ENCODE peak calls at places on chromosomes 13 and 19, in six cellular contexts. One of them, this sample, is unnamed.
A peak's percentile ranks its signal among the peaks of the same experiment; 100 is the strongest.

GRCh38 chr19:5395996-5396939 is 55.7 kb upstream of the PTPRS start:
- DNase-seq in activated CD8-positive, alpha-beta memory T cell treated with anti-CD3 and anti-CD28 coated beads for 1 hour: no peak
- DNase-seq in EL: no peak
- DNase-seq in activated T-helper 1 cell treated with Interleukin-2 at 50 U/mL for 16 hours: no peak
- DNase-seq in NCI-H1417: peak; percentile 74
- DNase-seq in caudate nucleus: no peak
- DNase-seq in this sample: no peak

GRCh38 chr13:99540530-99540929 is 39.3 kb downstream of the TM9SF2 start:
- DNase-seq in activated CD8-positive, alpha-beta memory T cell treated with anti-CD3 and anti-CD28 coated beads for 1 hour: no peak
- DNase-seq in EL: no peak
- DNase-seq in activated T-helper 1 cell treated with Interleukin-2 at 50 U/mL for 16 hours: no peak
- DNase-seq in NCI-H1417: no peak
- DNase-seq in caudate nucleus: no peak
- DNase-seq in this sample: no peak

GRCh38 chr13:37753776-37754175 is 115.8 kb downstream of the TRPC4 start:
- DNase-seq in activated CD8-positive, alpha-beta memory T cell treated with anti-CD3 and anti-CD28 coated beads for 1 hour: no peak
- DNase-seq in EL: no peak
- DNase-seq in activated T-helper 1 cell treated with Interleukin-2 at 50 U/mL for 16 hours: no peak
- DNase-seq in NCI-H1417: no peak
- DNase-seq in caudate nucleus: no peak
- DNase-seq in this sample: no peak

GRCh38 chr13:110356362-110356761 is 49.3 kb downstream of the COL4A2 start:
- DNase-seq in activated CD8-positive, alpha-beta memory T cell treated with anti-CD3 and anti-CD28 coated beads for 1 hour: no peak
- DNase-seq in EL: no peak
- DNase-seq in activated T-helper 1 cell treated with Interleukin-2 at 50 U/mL for 16 hours: no peak
- DNase-seq in NCI-H1417: no peak
- DNase-seq in caudate nucleus: no peak
- DNase-seq in this sample: no peak

GRCh38 chr19:50377051-50377441 is 789 bp downstream of the NR1H2 start:
- DNase-seq in activated CD8-positive, alpha-beta memory T cell treated with anti-CD3 and anti-CD28 coated beads for 1 hour: peak; percentile 27
- DNase-seq in EL: no peak
- DNase-seq in activated T-helper 1 cell treated with Interleukin-2 at 50 U/mL for 16 hours: peak; percentile 27
- DNase-seq in NCI-H1417: peak; percentile 83
- DNase-seq in caudate nucleus: no peak
- DNase-seq in this sample: no peak

GRCh38 chr13:27016871-27017270 is 154.7 kb downstream of the USP12 start:
- DNase-seq in activated CD8-positive, alpha-beta memory T cell treated with anti-CD3 and anti-CD28 coated beads for 1 hour: no peak
- DNase-seq in EL: no peak
- DNase-seq in activated T-helper 1 cell treated with Interleukin-2 at 50 U/mL for 16 hours: no peak
- DNase-seq in NCI-H1417: no peak
- DNase-seq in caudate nucleus: no peak
- DNase-seq in this sample: no peak

GRCh38 chr13:41978007-41978406 is 17.1 kb upstream of the VWA8 start:
- DNase-seq in activated CD8-positive, alpha-beta memory T cell treated with anti-CD3 and anti-CD28 coated beads for 1 hour: no peak
- DNase-seq in EL: no peak
- DNase-seq in activated T-helper 1 cell treated with Interleukin-2 at 50 U/mL for 16 hours: no peak
- DNase-seq in NCI-H1417: no peak
- DNase-seq in caudate nucleus: no peak
- DNase-seq in this sample: no peak

GRCh38 chr13:91426913-91427312 is 28.5 kb downstream of the GPC5 start:
- DNase-seq in activated CD8-positive, alpha-beta memory T cell treated with anti-CD3 and anti-CD28 coated beads for 1 hour: no peak
- DNase-seq in EL: no peak
- DNase-seq in activated T-helper 1 cell treated with Interleukin-2 at 50 U/mL for 16 hours: no peak
- DNase-seq in NCI-H1417: no peak
- DNase-seq in caudate nucleus: no peak
- DNase-seq in this sample: no peak

GRCh38 chr13:95100525-95101121 is 200.6 kb downstream of the ABCC4 start:
- DNase-seq in activated CD8-positive, alpha-beta memory T cell treated with anti-CD3 and anti-CD28 coated beads for 1 hour: no peak
- DNase-seq in EL: peak; percentile 89
- DNase-seq in activated T-helper 1 cell treated with Interleukin-2 at 50 U/mL for 16 hours: no peak
- DNase-seq in NCI-H1417: no peak
- DNase-seq in caudate nucleus: no peak
- DNase-seq in this sample: no peak

GRCh38 chr13:76764429-76764828 is 121.8 kb downstream of the KCTD12 start:
- DNase-seq in activated CD8-positive, alpha-beta memory T cell treated with anti-CD3 and anti-CD28 coated beads for 1 hour: no peak
- DNase-seq in EL: no peak
- DNase-seq in activated T-helper 1 cell treated with Interleukin-2 at 50 U/mL for 16 hours: no peak
- DNase-seq in NCI-H1417: no peak
- DNase-seq in caudate nucleus: no peak
- DNase-seq in this sample: no peak

GRCh38 chr13:47480121-47480520 is 521.0 kb downstream of the SUCLA2 start:
- DNase-seq in activated CD8-positive, alpha-beta memory T cell treated with anti-CD3 and anti-CD28 coated beads for 1 hour: no peak
- DNase-seq in EL: peak; percentile 93
- DNase-seq in activated T-helper 1 cell treated with Interleukin-2 at 50 U/mL for 16 hours: no peak
- DNase-seq in NCI-H1417: no peak
- DNase-seq in caudate nucleus: no peak
- DNase-seq in this sample: no peak

GRCh38 chr13:33016414-33017409 is at the start of gene KL:
- DNase-seq in activated CD8-positive, alpha-beta memory T cell treated with anti-CD3 and anti-CD28 coated beads for 1 hour: no peak
- DNase-seq in EL: peak; percentile 13
- DNase-seq in activated T-helper 1 cell treated with Interleukin-2 at 50 U/mL for 16 hours: no peak
- DNase-seq in NCI-H1417: no peak
- DNase-seq in caudate nucleus: no peak
- DNase-seq in this sample: no peak

GRCh38 chr13:95704510-95704909 is 27.6 kb downstream of the DNAJC3 start:
- DNase-seq in activated CD8-positive, alpha-beta memory T cell treated with anti-CD3 and anti-CD28 coated beads for 1 hour: no peak
- DNase-seq in EL: peak; percentile 13
- DNase-seq in activated T-helper 1 cell treated with Interleukin-2 at 50 U/mL for 16 hours: no peak
- DNase-seq in NCI-H1417: no peak
- DNase-seq in caudate nucleus: no peak
- DNase-seq in this sample: no peak

GRCh38 chr19:46999377-46999776 is 20.3 kb upstream of the NPAS1 start:
- DNase-seq in activated CD8-positive, alpha-beta memory T cell treated with anti-CD3 and anti-CD28 coated beads for 1 hour: no peak
- DNase-seq in EL: no peak
- DNase-seq in activated T-helper 1 cell treated with Interleukin-2 at 50 U/mL for 16 hours: no peak
- DNase-seq in NCI-H1417: no peak
- DNase-seq in caudate nucleus: no peak
- DNase-seq in this sample: no peak